ENCODE peak calls at places on chromosomes 2 and 18, in nine cellular contexts. One of them, this sample, is unnamed.

GRCh38 chr2:234495076-234495800 is 1.6 kb downstream of the ARL4C start:
- DNase-seq in A172: no peak
- DNase-seq in GM13976: no peak
- DNase-seq in HS-5: no peak
- DNase-seq in head of caudate nucleus: no peak
- DNase-seq in 8988T: peak
- DNase-seq in HCEC 1CT: peak
- DNase-seq in ureter: peak
- DNase-seq in stomach: no peak
- DNase-seq in this sample: no peak

GRCh38 chr18:32373995-32374394 is 96.7 kb downstream of the GAREM1 start:
- DNase-seq in A172: no peak
- DNase-seq in GM13976: no peak
- DNase-seq in HS-5: no peak
- DNase-seq in head of caudate nucleus: no peak
- DNase-seq in 8988T: no peak
- DNase-seq in HCEC 1CT: peak
- DNase-seq in ureter: no peak
- DNase-seq in stomach: no peak
- DNase-seq in this sample: no peak

GRCh38 chr2:232075080-232075479 is 113.6 kb downstream of the DIS3L2 start:
- DNase-seq in A172: no peak
- DNase-seq in GM13976: no peak
- DNase-seq in HS-5: peak
- DNase-seq in head of caudate nucleus: no peak
- DNase-seq in 8988T: no peak
- DNase-seq in HCEC 1CT: peak
- DNase-seq in ureter: no peak
- DNase-seq in stomach: no peak
- DNase-seq in this sample: no peak

GRCh38 chr2:122491011-122491410 is 735.6 kb downstream of the TSN start:
- DNase-seq in A172: no peak
- DNase-seq in GM13976: no peak
- DNase-seq in HS-5: no peak
- DNase-seq in head of caudate nucleus: no peak
- DNase-seq in 8988T: no peak
- DNase-seq in HCEC 1CT: no peak
- DNase-seq in ureter: no peak
- DNase-seq in stomach: no peak
- DNase-seq in this sample: no peak

GRCh38 chr18:21904856-21905255 is 164.3 kb downstream of the MIB1 start:
- DNase-seq in A172: no peak
- DNase-seq in GM13976: no peak
- DNase-seq in HS-5: no peak
- DNase-seq in head of caudate nucleus: no peak
- DNase-seq in 8988T: no peak
- DNase-seq in HCEC 1CT: no peak
- DNase-seq in ureter: peak
- DNase-seq in stomach: no peak
- DNase-seq in this sample: no peak

GRCh38 chr2:16175247-16175825 is 235.0 kb downstream of the MYCN start:
- DNase-seq in A172: no peak
- DNase-seq in GM13976: no peak
- DNase-seq in HS-5: no peak
- DNase-seq in head of caudate nucleus: no peak
- DNase-seq in 8988T: no peak
- DNase-seq in HCEC 1CT: no peak
- DNase-seq in ureter: no peak
- DNase-seq in stomach: no peak
- DNase-seq in this sample: no peak

GRCh38 chr18:48376406-48376805 is 32.8 kb downstream of the ZBTB7C start:
- DNase-seq in A172: no peak
- DNase-seq in GM13976: no peak
- DNase-seq in HS-5: no peak
- DNase-seq in head of caudate nucleus: no peak
- DNase-seq in 8988T: no peak
- DNase-seq in HCEC 1CT: no peak
- DNase-seq in ureter: no peak
- DNase-seq in stomach: no peak
- DNase-seq in this sample: no peak

GRCh38 chr2:19649107-19649506 is 252.7 kb downstream of the TTC32 start:
- DNase-seq in A172: peak
- DNase-seq in GM13976: no peak
- DNase-seq in HS-5: no peak
- DNase-seq in head of caudate nucleus: no peak
- DNase-seq in 8988T: no peak
- DNase-seq in HCEC 1CT: peak
- DNase-seq in ureter: no peak
- DNase-seq in stomach: no peak
- DNase-seq in this sample: no peak

GRCh38 chr18:79353238-79353637 is 42.5 kb upstream of the NFATC1 start:
- DNase-seq in A172: no peak
- DNase-seq in GM13976: no peak
- DNase-seq in HS-5: no peak
- DNase-seq in head of caudate nucleus: peak
- DNase-seq in 8988T: no peak
- DNase-seq in HCEC 1CT: no peak
- DNase-seq in ureter: no peak
- DNase-seq in stomach: no peak
- DNase-seq in this sample: no peak

GRCh38 chr18:2529154-2529553 is 42.2 kb downstream of the METTL4 start:
- DNase-seq in A172: peak
- DNase-seq in GM13976: no peak
- DNase-seq in HS-5: no peak
- DNase-seq in head of caudate nucleus: no peak
- DNase-seq in 8988T: peak
- DNase-seq in HCEC 1CT: no peak
- DNase-seq in ureter: no peak
- DNase-seq in stomach: no peak
- DNase-seq in this sample: no peak

GRCh38 chr2:218924757-218925156 is 34.7 kb upstream of the CDK5R2 start:
- DNase-seq in A172: no peak
- DNase-seq in GM13976: no peak
- DNase-seq in HS-5: no peak
- DNase-seq in head of caudate nucleus: no peak
- DNase-seq in 8988T: no peak
- DNase-seq in HCEC 1CT: no peak
- DNase-seq in ureter: no peak
- DNase-seq in stomach: no peak
- DNase-seq in this sample: no peak

GRCh38 chr18:525066-525797 is 24.7 kb upstream of the COLEC12 start:
- DNase-seq in A172: peak
- DNase-seq in GM13976: no peak
- DNase-seq in HS-5: peak
- DNase-seq in head of caudate nucleus: no peak
- DNase-seq in 8988T: no peak
- DNase-seq in HCEC 1CT: peak
- DNase-seq in ureter: no peak
- DNase-seq in stomach: no peak
- DNase-seq in this sample: no peak

GRCh38 chr18:78407456-78407823 is 572.2 kb upstream of the SALL3 start:
- DNase-seq in A172: no peak
- DNase-seq in GM13976: no peak
- DNase-seq in HS-5: no peak
- DNase-seq in head of caudate nucleus: no peak
- DNase-seq in 8988T: no peak
- DNase-seq in HCEC 1CT: no peak
- DNase-seq in ureter: peak
- DNase-seq in stomach: peak
- DNase-seq in this sample: no peak

GRCh38 chr2:129895061-129895460 is 84.4 kb upstream of the RAB6C start:
- DNase-seq in A172: no peak
- DNase-seq in GM13976: no peak
- DNase-seq in HS-5: no peak
- DNase-seq in head of caudate nucleus: no peak
- DNase-seq in 8988T: no peak
- DNase-seq in HCEC 1CT: no peak
- DNase-seq in ureter: peak
- DNase-seq in stomach: peak
- DNase-seq in this sample: no peak

GRCh38 chr2:67645280-67646255 is 248.4 kb downstream of the ETAA1 start:
- DNase-seq in A172: no peak
- DNase-seq in GM13976: no peak
- DNase-seq in HS-5: no peak
- DNase-seq in head of caudate nucleus: no peak
- DNase-seq in 8988T: no peak
- DNase-seq in HCEC 1CT: no peak
- DNase-seq in ureter: no peak
- DNase-seq in stomach: no peak
- DNase-seq in this sample: no peak

GRCh38 chr18:54736981-54737380 is 91.3 kb upstream of the RAB27B start:
- DNase-seq in A172: no peak
- DNase-seq in GM13976: no peak
- DNase-seq in HS-5: no peak
- DNase-seq in head of caudate nucleus: no peak
- DNase-seq in 8988T: no peak
- DNase-seq in HCEC 1CT: no peak
- DNase-seq in ureter: no peak
- DNase-seq in stomach: no peak
- DNase-seq in this sample: no peak

GRCh38 chr2:25954199-25954752 is 28.0 kb downstream of the KIF3C start:
- DNase-seq in A172: no peak
- DNase-seq in GM13976: no peak
- DNase-seq in HS-5: no peak
- DNase-seq in head of caudate nucleus: no peak
- DNase-seq in 8988T: no peak
- DNase-seq in HCEC 1CT: no peak
- DNase-seq in ureter: no peak
- DNase-seq in stomach: no peak
- DNase-seq in this sample: no peak

GRCh38 chr2:113079123-113079522 is 11.4 kb downstream of the IL1F10 start:
- DNase-seq in A172: peak
- DNase-seq in GM13976: no peak
- DNase-seq in HS-5: no peak
- DNase-seq in head of caudate nucleus: no peak
- DNase-seq in 8988T: no peak
- DNase-seq in HCEC 1CT: no peak
- DNase-seq in ureter: no peak
- DNase-seq in stomach: no peak
- DNase-seq in this sample: no peak

GRCh38 chr18:28158083-28158581 is 18.8 kb downstream of the CDH2 start:
- DNase-seq in A172: no peak
- DNase-seq in GM13976: no peak
- DNase-seq in HS-5: no peak
- DNase-seq in head of caudate nucleus: no peak
- DNase-seq in 8988T: no peak
- DNase-seq in HCEC 1CT: no peak
- DNase-seq in ureter: no peak
- DNase-seq in stomach: no peak
- DNase-seq in this sample: no peak

GRCh38 chr2:200435379-200435778 is 74.5 kb downstream of the KCTD18 start:
- DNase-seq in A172: no peak
- DNase-seq in GM13976: no peak
- DNase-seq in HS-5: peak
- DNase-seq in head of caudate nucleus: no peak
- DNase-seq in 8988T: no peak
- DNase-seq in HCEC 1CT: peak
- DNase-seq in ureter: no peak
- DNase-seq in stomach: no peak
- DNase-seq in this sample: no peak

GRCh38 chr2:218582085-218582484 is 13.4 kb downstream of the CNOT9 start:
- DNase-seq in A172: peak
- DNase-seq in GM13976: peak
- DNase-seq in HS-5: peak
- DNase-seq in head of caudate nucleus: no peak
- DNase-seq in 8988T: no peak
- DNase-seq in HCEC 1CT: peak
- DNase-seq in ureter: no peak
- DNase-seq in stomach: no peak
- DNase-seq in this sample: no peak

GRCh38 chr2:85189606-85190270 is 56.5 kb downstream of the TCF7L1 start:
- DNase-seq in A172: no peak
- DNase-seq in GM13976: no peak
- DNase-seq in HS-5: no peak
- DNase-seq in head of caudate nucleus: peak
- DNase-seq in 8988T: no peak
- DNase-seq in HCEC 1CT: no peak
- DNase-seq in ureter: no peak
- DNase-seq in stomach: no peak
- DNase-seq in this sample: no peak

GRCh38 chr2:209560911-209561310 is 137.1 kb downstream of the MAP2 start:
- DNase-seq in A172: no peak
- DNase-seq in GM13976: no peak
- DNase-seq in HS-5: no peak
- DNase-seq in head of caudate nucleus: no peak
- DNase-seq in 8988T: no peak
- DNase-seq in HCEC 1CT: no peak
- DNase-seq in ureter: no peak
- DNase-seq in stomach: no peak
- DNase-seq in this sample: no peak

GRCh38 chr2:137333386-137333972 is 568.1 kb downstream of the THSD7B start:
- DNase-seq in A172: no peak
- DNase-seq in GM13976: no peak
- DNase-seq in HS-5: peak
- DNase-seq in head of caudate nucleus: no peak
- DNase-seq in 8988T: no peak
- DNase-seq in HCEC 1CT: no peak
- DNase-seq in ureter: no peak
- DNase-seq in stomach: no peak
- DNase-seq in this sample: no peak

GRCh38 chr18:1011342-1011741 is 106.7 kb downstream of the ADCYAP1 start:
- DNase-seq in A172: no peak
- DNase-seq in GM13976: no peak
- DNase-seq in HS-5: no peak
- DNase-seq in head of caudate nucleus: no peak
- DNase-seq in 8988T: no peak
- DNase-seq in HCEC 1CT: no peak
- DNase-seq in ureter: no peak
- DNase-seq in stomach: no peak
- DNase-seq in this sample: no peak

GRCh38 chr2:26561918-26562810 is 79.0 kb downstream of the CIB4 start:
- DNase-seq in A172: no peak
- DNase-seq in GM13976: peak
- DNase-seq in HS-5: no peak
- DNase-seq in head of caudate nucleus: no peak
- DNase-seq in 8988T: peak
- DNase-seq in HCEC 1CT: no peak
- DNase-seq in ureter: no peak
- DNase-seq in stomach: peak
- DNase-seq in this sample: peak

GRCh38 chr2:200913654-200914053 is 24.5 kb downstream of the NIF3L1 start:
- DNase-seq in A172: peak
- DNase-seq in GM13976: no peak
- DNase-seq in HS-5: peak
- DNase-seq in head of caudate nucleus: no peak
- DNase-seq in 8988T: peak
- DNase-seq in HCEC 1CT: peak
- DNase-seq in ureter: no peak
- DNase-seq in stomach: no peak
- DNase-seq in this sample: no peak

GRCh38 chr18:74623047-74623816 is 25.6 kb downstream of the ZNF407 start:
- DNase-seq in A172: no peak
- DNase-seq in GM13976: no peak
- DNase-seq in HS-5: no peak
- DNase-seq in head of caudate nucleus: peak
- DNase-seq in 8988T: no peak
- DNase-seq in HCEC 1CT: no peak
- DNase-seq in ureter: no peak
- DNase-seq in stomach: no peak
- DNase-seq in this sample: no peak

GRCh38 chr18:75474332-75474731 is 46.8 kb upstream of the SMIM21 start:
- DNase-seq in A172: no peak
- DNase-seq in GM13976: no peak
- DNase-seq in HS-5: no peak
- DNase-seq in head of caudate nucleus: no peak
- DNase-seq in 8988T: no peak
- DNase-seq in HCEC 1CT: no peak
- DNase-seq in ureter: no peak
- DNase-seq in stomach: no peak
- DNase-seq in this sample: no peak

GRCh38 chr2:168719446-168719845 is 83.0 kb upstream of the NOSTRIN start:
- DNase-seq in A172: no peak
- DNase-seq in GM13976: no peak
- DNase-seq in HS-5: no peak
- DNase-seq in head of caudate nucleus: no peak
- DNase-seq in 8988T: no peak
- DNase-seq in HCEC 1CT: no peak
- DNase-seq in ureter: no peak
- DNase-seq in stomach: no peak
- DNase-seq in this sample: no peak

GRCh38 chr18:57797209-57797651 is 5.9 kb downstream of the ATP8B1 start:
- DNase-seq in A172: no peak
- DNase-seq in GM13976: no peak
- DNase-seq in HS-5: no peak
- DNase-seq in head of caudate nucleus: no peak
- DNase-seq in 8988T: no peak
- DNase-seq in HCEC 1CT: no peak
- DNase-seq in ureter: no peak
- DNase-seq in stomach: peak
- DNase-seq in this sample: peak